ENCODE peak calls at places on chromosomes 2 and 18, in seven cellular contexts. F is fibroblast of mammary gland, Q is GM06990, Y is A549, W is fibroblast of the aortic adventitia, C is tibial nerve, E is body of pancreas. O is an unnamed sample.

GRCh38 chr2:150528861-150529801 is 41.7 kb upstream of the RND3 start:
- DNase-seq in F (peak; percentile 73), Q (peak; percentile 22), Y (peak; percentile 56), W (peak; percentile 79), C (no peak), E (no peak), O (peak; percentile 64)

GRCh38 chr2:37378411-37378810 is 34.0 kb downstream of the QPCT start:
- DNase-seq in F (peak; percentile 69), Q (no peak), Y (no peak), W (peak; percentile 56), C (peak; percentile 19), E (no peak), O (peak; percentile 71)

GRCh38 chr2:153101187-153101586 is 377.4 kb downstream of the RPRM start:
- DNase-seq in F (no peak), Q (no peak), Y (no peak), W (no peak), C (no peak), E (no peak), O (no peak)

GRCh38 chr2:58215429-58215828 is 25.7 kb downstream of the FANCL start:
- DNase-seq in F (peak; percentile 38), Q (no peak), Y (no peak), W (peak; percentile 55), C (no peak), E (peak; percentile 41), O (peak; percentile 41)

GRCh38 chr2:224433442-224433841 is 31.5 kb upstream of the FAM124B start:
- DNase-seq in F (no peak), Q (no peak), Y (no peak), W (no peak), C (no peak), E (no peak), O (no peak)

GRCh38 chr18:61973273-61974115 is 80.7 kb upstream of the RNF152 start:
- DNase-seq in F (no peak), Q (no peak), Y (no peak), W (no peak), C (no peak), E (no peak), O (no peak)

GRCh38 chr18:12773369-12773768 is 70.5 kb downstream of the PSMG2 start:
- DNase-seq in F (no peak), Q (no peak), Y (no peak), W (no peak), C (no peak), E (no peak), O (no peak)

GRCh38 chr2:176818653-176819052 is 393.9 kb upstream of the HNRNPA3 start:
- DNase-seq in F (no peak), Q (no peak), Y (no peak), W (no peak), C (no peak), E (no peak), O (no peak)

GRCh38 chr2:223467194-223467593 is 135.0 kb downstream of the SCG2 start:
- DNase-seq in F (no peak), Q (no peak), Y (no peak), W (no peak), C (no peak), E (no peak), O (no peak)

GRCh38 chr2:216021768-216022167 is 8.4 kb upstream of the MREG start:
- DNase-seq in F (no peak), Q (no peak), Y (no peak), W (no peak), C (no peak), E (no peak), O (no peak)

GRCh38 chr18:3305354-3305762 is 43.4 kb downstream of the MYL12B start:
- DNase-seq in F (peak; percentile 99), Q (no peak), Y (no peak), W (peak; percentile 98), C (no peak), E (peak; percentile 14), O (peak; percentile 98)

GRCh38 chr2:101720732-101721131 is 23.2 kb downstream of the MAP4K4 start:
- DNase-seq in F (no peak), Q (no peak), Y (no peak), W (peak; percentile 63), C (no peak), E (no peak), O (no peak)

GRCh38 chr2:44433841-44434240 is 72.1 kb downstream of the CAMKMT start:
- DNase-seq in F (no peak), Q (no peak), Y (no peak), W (no peak), C (no peak), E (no peak), O (no peak)

GRCh38 chr2:240567872-240568677 is at the start of gene RNPEPL1:
- DNase-seq in F (no peak), Q (peak; percentile 70), Y (no peak), W (no peak), C (peak; percentile 13), E (peak; percentile 52), O (no peak)

GRCh38 chr2:41763091-41763490 is 284.7 kb upstream of the PKDCC start:
- DNase-seq in F (no peak), Q (no peak), Y (no peak), W (no peak), C (no peak), E (no peak), O (no peak)

GRCh38 chr2:43219383-43220228 is 6.8 kb downstream of the ZFP36L2 start:
- DNase-seq in F (peak; percentile 89), Q (peak; percentile 88), Y (peak; percentile 81), W (peak; percentile 81), C (peak; percentile 67), E (peak; percentile 94), O (peak; percentile 87)

GRCh38 chr18:63207825-63208224 is 111.7 kb downstream of the BCL2 start:
- DNase-seq in F (no peak), Q (no peak), Y (no peak), W (no peak), C (no peak), E (no peak), O (no peak)

GRCh38 chr18:65093341-65093740 is 657.5 kb upstream of the CDH7 start:
- DNase-seq in F (no peak), Q (no peak), Y (no peak), W (no peak), C (no peak), E (no peak), O (no peak)

GRCh38 chr2:98869272-98869641 is 66.8 kb downstream of the CRACDL start:
- DNase-seq in F (no peak), Q (no peak), Y (no peak), W (no peak), C (no peak), E (peak; percentile 93), O (no peak)

DNA sequence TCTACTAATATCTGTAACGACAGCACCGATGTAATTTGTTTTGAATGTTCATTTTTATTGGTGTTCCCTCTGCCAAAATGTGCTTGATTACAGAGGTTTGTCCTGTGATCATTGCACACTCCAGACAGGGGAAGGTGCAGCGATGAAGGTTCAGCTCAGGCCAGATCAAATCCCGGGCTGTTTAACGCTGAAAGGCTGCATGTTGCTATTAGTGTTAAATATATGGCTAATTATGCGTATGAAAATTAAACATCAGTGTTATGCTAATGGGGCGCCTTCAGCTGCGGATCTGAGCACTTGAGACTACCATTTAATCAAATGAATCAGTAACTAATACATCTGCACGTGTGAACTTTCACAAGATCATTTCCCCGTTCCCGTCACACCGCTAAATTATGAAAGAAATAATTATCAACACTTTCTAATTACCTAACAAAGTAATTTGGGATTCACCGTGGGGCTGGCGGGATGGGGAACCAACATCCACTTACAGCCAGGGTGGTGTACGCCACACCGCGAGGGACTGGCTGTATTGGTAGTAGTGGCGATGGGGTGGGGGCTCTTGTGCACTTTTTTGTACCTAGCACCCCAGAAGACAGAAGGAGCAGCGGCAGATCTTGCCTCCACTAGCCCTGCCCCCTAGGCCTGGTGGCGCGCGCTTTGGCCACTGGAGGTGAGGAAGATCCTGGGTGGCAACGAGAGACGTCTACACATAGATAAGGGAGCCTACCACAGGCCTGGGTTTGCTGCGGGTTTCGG is 1.4 kb upstream of the DLX1 start:
- DNase-seq in F (no peak), Q (no peak), Y (no peak), W (no peak), C (no peak), E (no peak), O (no peak)
- TF ChIP-seq CTCF in F (no peak), Q (no peak), Y (no peak), W (no peak), C (no peak), E (no peak), O (no peak)

DNA sequence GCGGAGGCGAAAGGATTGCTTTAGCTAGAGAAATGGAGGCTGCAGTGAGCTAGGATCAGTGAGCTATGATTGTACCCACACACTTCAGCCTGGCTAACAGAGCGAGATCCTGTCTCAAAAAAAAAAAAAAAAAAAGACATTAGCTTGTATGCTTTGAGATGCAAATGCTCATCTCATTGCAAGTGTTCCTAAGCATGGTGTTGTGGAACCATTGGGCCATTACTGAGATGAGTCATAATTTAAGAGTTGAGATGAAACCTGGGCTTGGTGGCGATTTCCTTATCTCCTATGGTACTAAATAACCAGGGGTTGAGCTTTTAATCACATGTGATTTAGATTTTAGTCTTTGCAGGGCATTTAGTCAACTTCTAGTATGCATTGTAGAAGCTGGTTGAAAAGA is 2.2 kb downstream of the PLEKHA3 start:
- DNase-seq in F (peak; percentile 15), Q (peak; percentile 45), Y (no peak), W (no peak), C (no peak), E (no peak), O (no peak)
- H3K4me3 ChIP-seq in F (no peak overlapping the region), Q (peak overlapping the region; percentile 43), Y (no peak overlapping the region), W (peak overlapping the region; percentile 34), C (no peak overlapping the region), E (no peak overlapping the region), O (no peak overlapping the region)

GRCh38 chr2:188294547-188294946 is 2.9 kb downstream of the GULP1 start:
- DNase-seq in F (peak; percentile 20), Q (no peak), Y (no peak), W (peak; percentile 26), C (no peak), E (no peak), O (peak; percentile 32)

GRCh38 chr2:188293601-188294482 is 2.2 kb downstream of the GULP1 start:
- DNase-seq in F (peak; percentile 79), Q (no peak), Y (peak; percentile 15), W (peak; percentile 82), C (peak; percentile 53), E (peak; percentile 78), O (peak; percentile 80)

GRCh38 chr2:188292446-188293239 is 969 bp downstream of the GULP1 start:
- DNase-seq in F (peak; percentile 80), Q (peak; percentile 0), Y (peak; percentile 30), W (peak; percentile 87), C (peak; percentile 69), E (peak; percentile 87), O (peak; percentile 83)

GRCh38 chr2:188291142-188291616 is 495 bp upstream of the GULP1 start:
- DNase-seq in F (peak; percentile 23), Q (no peak), Y (peak; percentile 22), W (peak; percentile 41), C (no peak), E (peak; percentile 44), O (peak; percentile 50)

GRCh38 chr2:188291617-188292445 is at the start of gene GULP1:
- DNase-seq in F (peak; percentile 71), Q (peak; percentile 10), Y (peak; percentile 47), W (peak; percentile 75), C (peak; percentile 53), E (peak; percentile 78), O (peak; percentile 84)
- TF ChIP-seq CTCF in F (peak; percentile 62), Q (no peak), Y (peak; percentile 71), W (peak; percentile 79), C (peak; percentile 79), E (peak; percentile 79), O (peak; percentile 78)

DNA sequence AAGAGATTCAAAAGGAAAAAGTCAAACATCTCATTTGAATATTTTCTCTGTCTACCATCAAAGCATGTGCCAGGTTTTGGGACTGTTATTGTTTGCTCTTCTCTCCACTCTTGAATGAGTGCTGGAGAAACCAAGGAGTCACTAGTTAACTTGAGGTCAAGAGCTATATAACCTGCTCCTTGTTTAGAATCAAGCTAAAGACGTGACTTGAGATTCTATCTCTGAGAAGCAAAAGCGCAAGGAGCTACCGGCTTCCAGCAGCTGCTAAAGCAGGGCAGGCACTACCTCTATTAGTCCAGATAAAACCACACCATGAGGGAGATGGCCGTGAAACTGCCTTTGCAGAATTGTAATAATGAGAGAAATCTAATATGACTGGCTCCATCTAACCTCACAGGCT is 36.0 kb downstream of the UXS1 start:
- DNase-seq in F (no peak), Q (no peak), Y (no peak), W (no peak), C (no peak), E (no peak), O (no peak)
- H3K4me3 ChIP-seq in F (no peak overlapping the region), Q (no peak overlapping the region), Y (no peak overlapping the region), W (no peak overlapping the region), C (no peak overlapping the region), E (no peak overlapping the region), O (no peak overlapping the region)

O was measured in astrocyte of the spinal cord.